ENCODE peak calls at places on chromosomes 4 and X, in seven cellular contexts. K is mesenchymal stem cell, I is IMR-90, P is neuronal stem cell, R is H9, G is H1, O is trophoblast cell. A is an unnamed sample.

GRCh38 chrX:85941275-85941674 is 106.1 kb downstream of the CHM start:
- DNase-seq in P (no peak), R (no peak), I (no peak), G (no peak), K (no peak), O (peak; percentile 6), A (no peak)

GRCh38 chrX:8967471-8967870 is 66.5 kb downstream of the FAM9B start:
- DNase-seq in O (peak; percentile 89), G (no peak), P (no peak), I (no peak), K (no peak), R (no peak), A (peak; percentile 90)

GRCh38 chrX:153724252-153725038 is at the start of the genes ABCD1 and BCAP31:
- DNase-seq in I (peak; percentile 78), G (peak; percentile 87), O (peak; percentile 90), R (peak; percentile 84), P (peak; percentile 84), K (peak; percentile 89), A (peak; percentile 92)

GRCh38 chr4:187795737-187796136 is 199.8 kb upstream of the ZFP42 start:
- DNase-seq in R (no peak), O (no peak), I (no peak), K (no peak), P (no peak), G (no peak), A (no peak)

GRCh38 chr4:81427605-81427922 is 44.1 kb downstream of the RASGEF1B start:
- DNase-seq in P (peak; percentile 35), R (peak; percentile 51), G (no peak), K (no peak), I (no peak), O (no peak), A (no peak)

GRCh38 chrX:102712216-102712966 is at the start of gene GPRASP2:
- DNase-seq in K (peak; percentile 23), P (peak; percentile 57), G (peak; percentile 62), I (no peak), O (peak; percentile 44), R (peak; percentile 58), A (peak; percentile 45)

GRCh38 chr4:75844151-75844662 is 58.0 kb downstream of the PPEF2 start:
- DNase-seq in P (no peak), K (peak; percentile 85), O (peak; percentile 64), R (no peak), G (no peak), I (peak; percentile 96), A (no peak)

GRCh38 chrX:72029473-72030411 is 102.0 kb downstream of the RTL5 start:
- DNase-seq in G (peak; percentile 39), R (peak; percentile 23), O (peak; percentile 75), P (no peak), K (peak; percentile 79), I (peak; percentile 90), A (no peak)

GRCh38 chrX:136260801-136261200 is 9.6 kb upstream of the MAP7D3 start:
- DNase-seq in R (no peak), P (no peak), K (peak; percentile 72), I (peak; percentile 89), G (no peak), O (peak; percentile 46), A (no peak)

GRCh38 chr4:164212134-164212533 is 541.8 kb upstream of the SMIM31 start:
- DNase-seq in O (peak; percentile 53), I (no peak), K (no peak), G (no peak), P (no peak), R (no peak), A (peak; percentile 16)

GRCh38 chr4:183355405-183355804 is 33.2 kb upstream of the CLDN24 start:
- DNase-seq in P (no peak), O (no peak), I (peak; percentile 72), G (no peak), K (peak; percentile 72), R (no peak), A (no peak)

GRCh38 chr4:150583287-150584197 is 1.6 kb downstream of the MAB21L2 start:
- DNase-seq in P (peak; percentile 44), I (peak; percentile 47), R (peak; percentile 74), O (no peak), G (peak; percentile 76), K (peak; percentile 66), A (peak; percentile 80)

GRCh38 chr4:119971763-119972162 is 94.9 kb downstream of the MAD2L1 start:
- DNase-seq in O (no peak), I (no peak), G (no peak), K (no peak), P (no peak), R (no peak), A (no peak)

GRCh38 chr4:119977135-119977534 is 89.5 kb downstream of the MAD2L1 start:
- DNase-seq in G (no peak), K (no peak), P (no peak), R (no peak), I (no peak), O (no peak), A (no peak)

DNA sequence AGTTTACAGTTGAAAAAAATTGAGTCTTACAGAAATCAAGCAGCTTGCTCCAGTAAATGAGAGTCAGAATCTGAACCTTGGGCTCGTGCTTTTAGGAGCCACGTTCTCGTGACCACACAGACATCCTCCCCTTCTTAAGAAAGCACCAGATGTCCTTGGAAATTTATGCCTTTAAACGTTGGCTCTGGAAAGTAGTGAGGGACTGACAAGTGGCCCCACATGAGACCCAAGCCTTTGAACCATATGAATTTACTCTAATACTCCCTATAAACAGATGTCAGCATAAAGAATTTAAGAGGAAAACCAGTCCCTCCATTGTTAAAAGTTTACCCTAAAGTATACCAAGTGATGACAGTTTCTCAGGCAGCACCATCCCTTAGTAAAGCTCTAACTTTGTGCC is 89.1 kb downstream of the MAD2L1 start:
- DNase-seq in P (no peak), O (no peak), I (no peak), R (no peak), K (peak; percentile 10), G (no peak), A (no peak)
- H2BK120ac ChIP-seq in P (no peak overlapping the region), O (no peak overlapping the region), I (no peak overlapping the region), R (no peak overlapping the region), K (no peak overlapping the region), G (peak overlapping the region; percentile 57), A (no peak overlapping the region)

DNA sequence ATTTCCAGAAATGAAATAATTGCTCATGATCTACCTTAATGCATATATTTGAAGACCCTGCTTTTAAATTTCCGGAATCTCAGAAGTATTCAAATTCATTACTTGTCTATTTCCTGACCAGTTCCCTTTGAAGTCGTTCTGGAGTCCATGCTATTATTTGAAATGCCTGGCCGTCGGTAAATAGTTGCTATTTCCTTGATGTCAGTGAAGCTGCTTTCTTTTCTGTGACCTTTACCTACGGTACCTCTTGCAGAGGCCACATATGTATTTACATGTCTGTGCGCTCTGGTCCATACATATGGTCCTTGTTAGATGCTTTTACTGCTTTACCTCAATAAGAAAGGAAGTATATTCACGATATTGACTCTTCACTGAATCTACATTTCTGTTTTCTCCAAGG is 199.7 kb downstream of the PAPSS1 start:
- DNase-seq in K (no peak), O (no peak), R (no peak), G (no peak), P (no peak), I (no peak), A (no peak)
- H2BK120ac ChIP-seq in K (no peak overlapping the region), O (no peak overlapping the region), R (no peak overlapping the region), G (no peak overlapping the region), P (no peak overlapping the region), I (no peak overlapping the region), A (no peak overlapping the region)

DNA sequence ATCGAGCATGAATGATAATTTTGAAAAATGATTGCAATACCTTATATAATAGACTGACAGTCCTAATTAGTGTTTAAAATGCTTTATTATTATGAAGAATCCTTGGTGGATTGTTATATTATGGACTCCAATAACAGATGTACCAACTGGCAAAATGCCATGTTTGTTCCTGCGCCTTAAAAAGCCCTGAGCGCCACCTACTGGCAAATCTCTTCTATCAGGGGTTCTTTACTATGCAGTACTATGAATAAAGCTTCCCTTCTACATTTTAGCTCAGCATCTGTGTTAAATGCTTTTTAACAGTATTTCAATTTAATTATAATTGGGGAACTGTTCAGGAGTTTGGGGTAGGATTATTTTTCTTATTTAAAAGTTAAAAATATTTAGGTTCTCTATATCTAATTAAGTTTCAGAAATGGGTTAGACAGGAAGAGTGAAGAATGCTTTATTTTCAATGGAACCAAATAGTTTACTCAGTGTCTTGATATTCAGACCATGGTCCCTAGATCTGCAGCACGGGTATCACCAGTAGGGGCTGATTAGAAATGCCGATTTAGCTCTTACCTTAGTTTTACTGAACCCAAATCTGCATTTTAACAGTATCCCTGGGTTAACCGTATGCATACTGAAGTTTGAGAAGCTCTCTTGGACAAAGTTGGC is 20.0 kb downstream of the CFAP97 start:
- DNase-seq in G (peak; percentile 70), O (peak; percentile 97), I (peak; percentile 93), R (peak; percentile 47), P (peak; percentile 32), K (peak; percentile 89), A (peak; percentile 81)
- H2BK120ac ChIP-seq in G (no peak overlapping the region), O (no peak overlapping the region), I (no peak overlapping the region), R (no peak overlapping the region), P (no peak overlapping the region), K (no peak overlapping the region), A (no peak overlapping the region)

DNA sequence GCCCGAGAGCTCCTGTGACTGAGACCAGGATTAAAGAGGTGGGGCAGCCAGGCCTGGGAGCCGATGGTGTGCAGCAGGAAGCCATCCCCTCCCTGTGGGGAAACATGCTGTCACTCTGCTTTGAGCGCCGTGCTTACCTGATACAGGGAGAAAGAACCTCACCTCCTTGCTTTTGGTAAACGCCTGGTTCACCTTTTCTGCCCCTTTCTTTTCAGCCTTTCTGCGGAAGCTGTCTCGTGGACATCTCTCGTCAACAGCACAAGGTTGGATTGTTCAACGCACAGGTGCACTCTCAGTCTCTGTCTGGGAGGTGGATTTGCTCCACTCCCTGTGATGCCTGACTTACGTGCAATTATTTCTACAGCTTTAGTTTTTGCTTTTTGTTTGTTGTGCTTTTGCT is 12.0 kb downstream of the ZFYVE28 start:
- DNase-seq in P (no peak), K (no peak), I (no peak), R (no peak), G (no peak), O (no peak), A (no peak)
- H2BK120ac ChIP-seq in P (no peak overlapping the region), K (no peak overlapping the region), I (no peak overlapping the region), R (no peak overlapping the region), G (no peak overlapping the region), O (no peak overlapping the region), A (no peak overlapping the region)

DNA sequence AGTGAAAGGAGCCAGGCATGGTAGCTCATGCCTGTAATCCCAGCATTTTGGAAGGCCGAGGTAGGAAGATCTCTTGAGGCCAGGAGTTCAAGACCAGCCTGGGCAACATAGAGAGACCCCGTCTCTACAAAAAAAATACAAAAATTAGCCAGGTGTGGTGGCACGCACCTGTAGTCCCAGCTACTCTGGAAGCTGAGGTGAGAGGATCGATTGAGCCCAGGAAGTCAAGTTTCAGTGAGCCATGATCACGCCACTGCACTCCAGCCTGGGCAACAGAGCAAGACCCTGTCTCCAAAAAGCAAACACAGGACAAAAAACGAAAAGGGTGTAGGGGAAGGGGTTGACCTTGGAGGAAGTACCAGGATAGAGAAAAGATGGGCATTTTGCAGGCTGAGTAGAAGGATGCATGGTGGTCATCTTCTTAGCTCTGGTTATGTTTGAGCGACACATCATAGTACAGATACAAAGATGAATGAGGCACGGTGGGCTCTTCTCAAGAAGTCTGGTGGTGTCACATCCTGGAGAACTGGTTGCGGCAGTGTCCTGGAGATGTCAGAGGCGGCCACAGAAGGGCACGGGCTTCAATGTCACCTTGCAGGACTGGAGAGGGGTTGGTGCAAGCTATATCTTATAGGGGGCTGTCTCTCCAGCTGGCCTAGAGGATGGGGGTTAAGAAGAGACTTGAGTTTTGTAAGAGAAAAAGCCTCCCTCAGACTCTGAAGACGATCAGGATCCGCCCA is 32.0 kb downstream of the SLC25A5 start:
- DNase-seq in P (no peak), K (no peak), I (no peak), O (no peak), G (no peak), R (no peak), A (no peak)
- H2BK120ac ChIP-seq in P (no peak overlapping the region), K (no peak overlapping the region), I (no peak overlapping the region), O (no peak overlapping the region), G (no peak overlapping the region), R (no peak overlapping the region), A (no peak overlapping the region)